ENCODE peak calls at places on chromosomes 13 and 19, in seven cellular contexts. O is ovary, L is upper lobe of right lung, D is heart left ventricle, Y is AG09309, U is tibial nerve, F is AG04449. S is an unnamed sample.

GRCh38 chr13:40255551-40255950 is 410.9 kb downstream of the FOXO1 start:
- DNase-seq in O (no peak), L (no peak), D (no peak), Y (no peak), U (no peak), F (no peak), S (no peak)

GRCh38 chr13:74305876-74306275 is 171.7 kb upstream of the KLF12 start:
- DNase-seq in O (no peak), L (no peak), D (no peak), Y (no peak), U (no peak), F (no peak), S (no peak)

GRCh38 chr13:26561636-26562537 is 4.4 kb downstream of the WASF3 start:
- DNase-seq in O (no peak), L (no peak), D (no peak), Y (peak; percentile 55), U (no peak), F (peak; percentile 49), S (peak; percentile 81)

GRCh38 chr19:4389064-4389375 is 11.3 kb downstream of the SH3GL1 start:
- DNase-seq in O (no peak), L (no peak), D (no peak), Y (no peak), U (no peak), F (no peak), S (no peak)

GRCh38 chr19:57317503-57317902 is 2.8 kb upstream of the ZNF543 start:
- DNase-seq in O (no peak), L (no peak), D (no peak), Y (no peak), U (no peak), F (no peak), S (no peak)

GRCh38 chr13:40362502-40362901 is 303.9 kb downstream of the FOXO1 start:
- DNase-seq in O (no peak), L (no peak), D (no peak), Y (no peak), U (no peak), F (no peak), S (no peak)

GRCh38 chr19:36482876-36483275 is 6.5 kb downstream of the ZNF566 start:
- DNase-seq in O (no peak), L (no peak), D (no peak), Y (no peak), U (no peak), F (no peak), S (no peak)

GRCh38 chr13:31236211-31236786 is 36.5 kb downstream of the B3GLCT start:
- DNase-seq in O (no peak), L (no peak), D (no peak), Y (peak; percentile 35), U (no peak), F (peak; percentile 17), S (peak; percentile 68)

GRCh38 chr19:7894612-7895309 is 6.5 kb downstream of the LRRC8E start:
- DNase-seq in O (no peak), L (peak; percentile 83), D (no peak), Y (no peak), U (no peak), F (no peak), S (peak; percentile 85)

GRCh38 chr13:47594833-47595232 is 406.2 kb downstream of the SUCLA2 start:
- DNase-seq in O (no peak), L (no peak), D (no peak), Y (no peak), U (no peak), F (no peak), S (no peak)

GRCh38 chr13:76764429-76764828 is 121.8 kb downstream of the KCTD12 start:
- DNase-seq in O (no peak), L (peak; percentile 63), D (peak; percentile 63), Y (no peak), U (peak; percentile 24), F (no peak), S (no peak)

GRCh38 chr19:42306646-42307045 is 4.2 kb upstream of the PAFAH1B3 start:
- DNase-seq in O (no peak), L (no peak), D (no peak), Y (no peak), U (no peak), F (no peak), S (peak; percentile 82)

GRCh38 chr19:57803265-57803593 is 11.5 kb downstream of the ZNF552 start:
- DNase-seq in O (no peak), L (no peak), D (no peak), Y (no peak), U (no peak), F (no peak), S (no peak)

GRCh38 chr13:111491021-111491420 is 170.6 kb downstream of the TEX29 start:
- DNase-seq in O (no peak), L (peak; percentile 40), D (no peak), Y (no peak), U (no peak), F (no peak), S (peak; percentile 46)

GRCh38 chr19:2883686-2884439 is 16.7 kb downstream of the ZNF556 start:
- DNase-seq in O (no peak), L (no peak), D (no peak), Y (no peak), U (no peak), F (no peak), S (peak; percentile 44)

GRCh38 chr19:10288662-10289166 is 1.0 kb upstream of the ICAM5 start:
- DNase-seq in O (no peak), L (peak; percentile 79), D (no peak), Y (no peak), U (no peak), F (no peak), S (peak; percentile 91)

GRCh38 chr13:31913459-31913858 is 118.1 kb upstream of the FRY start:
- DNase-seq in O (no peak), L (no peak), D (no peak), Y (peak; percentile 34), U (no peak), F (no peak), S (no peak)

GRCh38 chr13:76414320-76414719 is 471.9 kb downstream of the KCTD12 start:
- DNase-seq in O (no peak), L (no peak), D (no peak), Y (no peak), U (no peak), F (no peak), S (no peak)

GRCh38 chr13:40539954-40540706 is 126.3 kb downstream of the FOXO1 start:
- DNase-seq in O (no peak), L (no peak), D (no peak), Y (peak; percentile 31), U (no peak), F (peak; percentile 49), S (peak; percentile 84)

GRCh38 chr13:65461590-65461989 is 1768.5 kb downstream of the PCDH9 start:
- DNase-seq in O (no peak), L (no peak), D (no peak), Y (no peak), U (no peak), F (no peak), S (no peak)

GRCh38 chr13:26155568-26155967 is 66.5 kb downstream of the RNF6 start:
- DNase-seq in O (no peak), L (no peak), D (no peak), Y (no peak), U (no peak), F (no peak), S (no peak)

GRCh38 chr19:56141416-56141992 is 417 bp downstream of the ZNF444 start:
- DNase-seq in O (no peak), L (no peak), D (no peak), Y (no peak), U (no peak), F (no peak), S (peak; percentile 84)

GRCh38 chr13:27406178-27406939 is 18.1 kb upstream of the GTF3A start:
- DNase-seq in O (no peak), L (no peak), D (no peak), Y (no peak), U (no peak), F (no peak), S (no peak)

GRCh38 chr19:46385636-46386035 is 27.7 kb downstream of the CCDC8 start:
- DNase-seq in O (no peak), L (peak; percentile 51), D (no peak), Y (no peak), U (no peak), F (no peak), S (no peak)

GRCh38 chr13:63609574-63609973 is 2193.9 kb upstream of the PCDH20 start:
- DNase-seq in O (no peak), L (no peak), D (no peak), Y (no peak), U (no peak), F (no peak), S (no peak)

GRCh38 chr13:26228080-26228479 is 6.0 kb upstream of the RNF6 start:
- DNase-seq in O (no peak), L (no peak), D (no peak), Y (no peak), U (no peak), F (no peak), S (no peak)

GRCh38 chr19:28228854-28229253 is 984.1 kb downstream of the UQCRFS1 start:
- DNase-seq in O (no peak), L (no peak), D (no peak), Y (no peak), U (no peak), F (no peak), S (no peak)
- H3K4me3 ChIP-seq in O (no peak overlapping the region), L (no peak overlapping the region), D (no peak overlapping the region), Y (no peak overlapping the region), U (no peak overlapping the region), F (no peak overlapping the region), S (no peak overlapping the region)

DNA sequence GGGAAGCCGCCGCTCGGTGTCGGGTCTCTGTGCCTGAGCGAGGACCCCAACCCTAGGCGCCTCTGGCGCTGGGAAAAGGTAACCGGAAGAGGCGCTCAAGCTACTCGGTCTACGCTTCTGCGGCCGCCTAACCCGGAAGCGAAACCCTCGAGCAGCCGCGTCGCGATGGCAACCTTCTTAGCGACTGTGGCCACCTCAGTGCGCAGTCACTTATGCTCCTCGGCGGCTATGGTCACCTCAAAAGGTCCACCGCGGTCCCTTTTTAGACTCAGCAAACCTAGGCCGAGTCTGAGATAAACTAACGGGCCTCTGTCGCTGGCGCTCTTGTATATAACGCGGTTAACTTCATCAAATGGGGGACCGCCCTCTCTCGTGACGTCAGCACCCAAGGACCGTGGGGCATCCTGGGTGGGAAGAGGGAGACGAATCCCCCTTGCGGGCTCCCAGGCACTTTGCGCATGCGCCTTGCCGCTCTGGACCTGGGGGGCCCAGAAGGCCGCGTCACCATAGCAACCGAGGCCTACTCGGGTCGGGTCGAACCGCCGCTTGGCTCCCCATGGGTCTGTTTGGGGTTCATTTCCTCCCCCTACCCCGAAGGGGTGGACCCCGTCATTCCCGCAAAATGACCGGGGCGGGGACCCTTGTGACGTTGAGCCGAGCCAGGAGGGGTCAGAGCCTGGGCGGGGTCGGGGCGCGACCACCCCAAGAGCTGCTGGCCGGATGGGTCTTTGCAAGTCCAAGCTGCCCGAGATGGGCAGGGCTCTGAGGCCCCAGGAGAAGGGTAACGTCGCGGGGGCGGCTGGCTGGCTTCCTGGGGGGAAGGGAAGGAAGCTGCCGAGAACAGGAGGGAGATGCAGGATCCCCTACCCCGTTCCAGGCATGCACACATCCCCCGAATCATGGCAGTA is at the start of gene GTF2F1:
- DNase-seq in O (peak; percentile 99), L (peak; percentile 96), D (peak; percentile 98), Y (peak; percentile 76), U (peak; percentile 85), F (peak; percentile 63), S (peak; percentile 99)
- TF ChIP-seq CTCF in O (peak; percentile 53), L (peak; percentile 25), D (peak; percentile 15), Y (peak; percentile 12), U (no peak), F (peak; percentile 20), S (no peak)

GRCh38 chr19:39969266-39969665 is 1.7 kb upstream of the PSMC4 start:
- DNase-seq in O (no peak), L (no peak), D (no peak), Y (no peak), U (no peak), F (no peak), S (no peak)
- H3K4me3 ChIP-seq in O (no peak overlapping the region), L (no peak overlapping the region), D (no peak overlapping the region), Y (no peak overlapping the region), U (no peak overlapping the region), F (no peak overlapping the region), S (no peak overlapping the region)

GRCh38 chr19:40225440-40226305 is 816 bp downstream of the CCNP start:
- DNase-seq in O (no peak), L (no peak), D (no peak), Y (no peak), U (no peak), F (no peak), S (peak; percentile 95)
- TF ChIP-seq CTCF in O (no peak), L (no peak), D (no peak), Y (peak; percentile 10), U (no peak), F (no peak), S (peak; percentile 25)

S was measured in osteoblast.